ENCODE peak calls at places on chromosome 22, in five cellular contexts. M, U, S, B and Q are unnamed samples.

GRCh38 chr22:18905540-18906409 is at the start of gene DGCR6:
- DNase-seq in M (no peak), U (peak; percentile 2), S (no peak), B (no peak), Q (no peak)

GRCh38 chr22:22685586-22685985 is 41.2 kb downstream of the GGTLC2 start:
- DNase-seq in M (peak; percentile 37), U (no peak), S (no peak), B (no peak), Q (no peak)

GRCh38 chr22:22040908-22041307 is 58.3 kb upstream of the TOP3B start:
- DNase-seq in M (no peak), U (no peak), S (no peak), B (no peak), Q (no peak)

GRCh38 chr22:36052505-36052941 is 23.9 kb upstream of the RBFOX2 start:
- DNase-seq in M (no peak), U (peak; percentile 30), S (no peak), B (peak; percentile 84), Q (no peak)

GRCh38 chr22:50261615-50262459 is at the start of gene MAPK12:
- DNase-seq in M (no peak), U (no peak), S (no peak), B (peak; percentile 53), Q (no peak)

GRCh38 chr22:40507491-40507890 is 129.0 kb downstream of the MRTFA start:
- DNase-seq in M (no peak), U (no peak), S (no peak), B (no peak), Q (no peak)

GRCh38 chr22:26608129-26608528 is 9.7 kb downstream of the CRYBB1 start:
- DNase-seq in M (no peak), U (no peak), S (no peak), B (no peak), Q (no peak)

GRCh38 chr22:47920380-47920959 is 1158.0 kb downstream of the TBC1D22A start:
- DNase-seq in M (no peak), U (no peak), S (no peak), B (no peak), Q (no peak)

GRCh38 chr22:50476819-50477344 is 2.0 kb upstream of the SBF1 start:
- DNase-seq in M (no peak), U (no peak), S (no peak), B (no peak), Q (no peak)

GRCh38 chr22:29344137-29344536 is 28.6 kb upstream of the RASL10A start:
- DNase-seq in M (peak; percentile 94), U (peak; percentile 92), S (no peak), B (peak; percentile 93), Q (no peak)

GRCh38 chr22:17013396-17014100 is 5.5 kb upstream of the GAB4 start:
- DNase-seq in M (no peak), U (no peak), S (no peak), B (no peak), Q (no peak)
- H3K27ac ChIP-seq in M (no peak overlapping the region), U (no peak overlapping the region), S (peak overlapping the region; percentile 95), B (no peak overlapping the region), Q (peak overlapping the region; percentile 62)

GRCh38 chr22:37089451-37089850 is 20.1 kb downstream of the TMPRSS6 start:
- DNase-seq in M (no peak), U (no peak), S (no peak), B (no peak), Q (no peak)

GRCh38 chr22:37092997-37093396 is 16.5 kb downstream of the TMPRSS6 start:
- DNase-seq in M (no peak), U (no peak), S (no peak), B (no peak), Q (no peak)

GRCh38 chr22:37091986-37092385 is 17.5 kb downstream of the TMPRSS6 start:
- DNase-seq in M (no peak), U (no peak), S (no peak), B (no peak), Q (no peak)

GRCh38 chr22:37088750-37089408 is 20.6 kb downstream of the TMPRSS6 start:
- DNase-seq in M (no peak), U (no peak), S (no peak), B (no peak), Q (no peak)

GRCh38 chr22:37090920-37091688 is 18.4 kb downstream of the TMPRSS6 start:
- DNase-seq in M (no peak), U (no peak), S (no peak), B (no peak), Q (no peak)
- H3K27ac ChIP-seq in M (no peak overlapping the region), U (no peak overlapping the region), S (no peak overlapping the region), B (no peak overlapping the region), Q (no peak overlapping the region)

GRCh38 chr22:46613606-46613997 is 6.6 kb upstream of the GRAMD4 start:
- DNase-seq in M (no peak), U (no peak), S (no peak), B (peak; percentile 54), Q (no peak)
- H3K27ac ChIP-seq in M (no peak overlapping the region), U (no peak overlapping the region), S (no peak overlapping the region), B (no peak overlapping the region), Q (peak overlapping the region; percentile 47)

GRCh38 chr22:24069721-24070120 is 58.6 kb downstream of the CABIN1 start:
- DNase-seq in M (peak; percentile 54), U (no peak), S (no peak), B (no peak), Q (no peak)
- H3K27ac ChIP-seq in M (no peak overlapping the region), U (no peak overlapping the region), S (no peak overlapping the region), B (no peak overlapping the region), Q (peak overlapping the region; percentile 24)

GRCh38 chr22:45233386-45233785 is 7.3 kb downstream of the KIAA0930 start:
- DNase-seq in M (no peak), U (no peak), S (no peak), B (no peak), Q (no peak)

GRCh38 chr22:45233827-45234226 is 6.9 kb downstream of the KIAA0930 start:
- DNase-seq in M (no peak), U (no peak), S (no peak), B (no peak), Q (no peak)

GRCh38 chr22:45237065-45237990 is 3.4 kb downstream of the KIAA0930 start:
- DNase-seq in M (no peak), U (no peak), S (no peak), B (no peak), Q (no peak)

GRCh38 chr22:45235851-45236342 is 4.8 kb downstream of the KIAA0930 start:
- DNase-seq in M (no peak), U (peak; percentile 58), S (no peak), B (no peak), Q (no peak)

DNA sequence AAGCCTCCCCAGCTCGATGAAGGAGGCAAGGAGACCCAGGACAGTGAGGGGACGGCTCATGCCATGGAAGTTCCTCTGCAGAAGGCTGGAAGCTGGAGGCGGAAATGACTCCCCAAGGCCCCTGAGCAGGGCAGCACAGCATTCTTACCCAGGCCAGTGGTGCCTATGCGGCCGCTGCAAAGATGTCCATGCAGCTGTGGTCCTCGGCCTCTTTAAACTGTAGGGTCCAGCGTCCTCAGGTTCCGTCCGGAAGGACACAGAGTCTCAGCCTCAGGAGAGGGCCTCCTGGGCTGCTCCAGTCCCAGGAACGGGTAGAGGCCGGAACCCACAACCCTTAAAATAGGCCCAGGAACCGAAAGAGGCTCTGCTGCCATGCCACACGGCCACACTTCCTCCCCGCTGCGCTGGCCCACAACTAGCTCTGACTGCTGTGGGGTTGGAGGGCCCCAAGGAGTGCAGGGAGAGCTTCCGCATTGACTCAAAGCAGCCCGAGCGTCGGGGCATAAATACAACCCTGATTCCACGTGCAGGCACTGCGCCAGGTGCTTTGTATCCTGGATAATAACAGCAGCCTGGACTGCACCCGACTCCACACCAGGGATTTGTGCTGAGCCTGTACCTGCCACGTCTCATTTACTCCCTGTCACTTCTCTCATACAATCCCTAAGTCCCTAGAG is 5.5 kb downstream of the KIAA0930 start:
- DNase-seq in M (no peak), U (peak; percentile 38), S (peak; percentile 38), B (no peak), Q (no peak)
- H3K27ac ChIP-seq in M (no peak overlapping the region), U (peak overlapping the region; percentile 21), S (peak overlapping the region; percentile 67), B (no peak overlapping the region), Q (no peak overlapping the region)